ENCODE peak calls at places on chromosomes 4 and X, in eight cellular contexts. W is cardiac muscle cell, C is stomach, V is fibroblast of lung, L is H7, Z is breast epithelium, G is K562, J is SK-N-SH. M is an unnamed sample.

GRCh38 chr4:2248044-2248780 is 6.3 kb upstream of the HAUS3 start:
- DNase-seq in G (no peak), Z (peak), V (no peak), C (peak), L (peak), W (no peak), J (peak), M (no peak)

GRCh38 chr4:133084421-133084820 is 64.7 kb upstream of the PCDH10 start:
- DNase-seq in V (no peak), W (no peak), J (no peak), L (no peak), C (no peak), Z (no peak), G (no peak), M (no peak)

GRCh38 chrX:44785652-44786051 is 58.2 kb upstream of the DUSP21 start:
- DNase-seq in J (no peak), L (no peak), V (peak), G (no peak), W (no peak), C (no peak), Z (no peak), M (peak)

GRCh38 chr4:110361921-110362320 is 114.0 kb upstream of the ENPEP start:
- DNase-seq in L (no peak), Z (no peak), V (no peak), G (no peak), W (no peak), J (no peak), C (no peak), M (peak)

GRCh38 chr4:3656441-3657376 is 109.5 kb upstream of the ADRA2C start:
- DNase-seq in J (no peak), L (peak), V (no peak), C (no peak), G (no peak), W (no peak), Z (no peak), M (no peak)

GRCh38 chrX:153061732-153062131 is 5.5 kb downstream of the PNMA3 start:
- DNase-seq in L (no peak), C (no peak), W (no peak), G (peak), V (peak), J (no peak), Z (no peak), M (no peak)

GRCh38 chr4:41600243-41600642 is 62.3 kb downstream of the LIMCH1 start:
- DNase-seq in C (no peak), V (no peak), W (no peak), L (no peak), J (no peak), Z (no peak), G (no peak), M (no peak)

GRCh38 chr4:47312170-47312569 is 151.3 kb downstream of the COMMD8 start:
- DNase-seq in Z (no peak), W (no peak), V (no peak), C (no peak), L (no peak), G (no peak), J (no peak), M (no peak)

GRCh38 chr4:77193511-77194236 is 36.7 kb downstream of the CCNG2 start:
- DNase-seq in L (peak), Z (peak), C (peak), W (no peak), J (no peak), V (no peak), G (peak), M (no peak)

GRCh38 chrX:113743069-113743468 is 840.8 kb upstream of the HTR2C start:
- DNase-seq in L (no peak), G (no peak), J (no peak), Z (no peak), C (no peak), V (no peak), W (no peak), M (no peak)

GRCh38 chrX:151919610-151920009 is 6.9 kb downstream of the MAGEA4 start:
- DNase-seq in L (no peak), J (no peak), V (no peak), G (no peak), W (no peak), Z (no peak), C (no peak), M (no peak)

GRCh38 chr4:14399919-14400706 is 602.2 kb upstream of the CPEB2 start:
- DNase-seq in C (no peak), J (no peak), L (no peak), W (no peak), G (no peak), Z (no peak), V (no peak), M (no peak)

GRCh38 chr4:11051181-11051580 is 366.6 kb upstream of the CLNK start:
- DNase-seq in J (no peak), L (no peak), C (no peak), G (no peak), Z (no peak), W (no peak), V (no peak), M (no peak)

GRCh38 chrX:44039556-44039955 is 66.4 kb upstream of the NDP start:
- DNase-seq in L (no peak), C (no peak), Z (no peak), V (no peak), J (peak), G (no peak), W (no peak), M (no peak)

GRCh38 chrX:119638725-119639471 is 32.7 kb upstream of the NKRF start:
- DNase-seq in C (no peak), V (no peak), L (no peak), J (no peak), G (no peak), W (no peak), Z (no peak), M (no peak)

GRCh38 chrX:70421618-70422017 is 1.5 kb upstream of the GDPD2 start:
- DNase-seq in G (no peak), Z (no peak), C (no peak), V (no peak), L (peak), J (no peak), W (no peak), M (no peak)

GRCh38 chrX:150365051-150365952 is 2.2 kb downstream of the MAMLD1 start:
- DNase-seq in L (peak), J (peak), V (peak), C (peak), Z (peak), W (peak), G (peak), M (no peak)

GRCh38 chrX:46381630-46382029 is 163.6 kb downstream of the ZNF674 start:
- DNase-seq in C (no peak), V (no peak), Z (no peak), G (peak), W (peak), L (no peak), J (no peak), M (no peak)

GRCh38 chr4:110268790-110269189 is 70.4 kb upstream of the ELOVL6 start:
- DNase-seq in G (no peak), V (no peak), Z (no peak), C (no peak), L (no peak), W (no peak), J (no peak), M (no peak)

GRCh38 chr4:56468097-56468422 is 643 bp downstream of the SRP72 start:
- DNase-seq in G (peak), W (peak), C (peak), Z (no peak), J (peak), V (peak), L (peak), M (no peak)

GRCh38 chr4:48258845-48259397 is 10.7 kb downstream of the TEC start:
- DNase-seq in Z (no peak), V (no peak), W (no peak), J (no peak), C (no peak), L (no peak), G (no peak), M (no peak)

GRCh38 chr4:100017627-100018310 is 67.7 kb upstream of the H2AZ1 start:
- DNase-seq in C (no peak), G (no peak), J (no peak), Z (no peak), L (no peak), V (no peak), W (no peak), M (no peak)

GRCh38 chr4:134762053-134762452 is 560.5 kb upstream of the PABPC4L start:
- DNase-seq in L (peak), W (no peak), V (no peak), C (no peak), J (peak), Z (no peak), G (no peak), M (no peak)

GRCh38 chrX:128294198-128294597 is 242.0 kb upstream of the ACTRT1 start:
- DNase-seq in Z (no peak), J (no peak), G (no peak), V (no peak), C (no peak), L (no peak), W (no peak), M (no peak)

GRCh38 chrX:31165241-31166035 is 93.6 kb upstream of the FTHL17 start:
- DNase-seq in Z (no peak), C (no peak), G (no peak), V (peak), J (no peak), L (no peak), W (no peak), M (no peak)

GRCh38 chrX:56615282-56615681 is 51.9 kb downstream of the UBQLN2 start:
- DNase-seq in C (no peak), V (no peak), Z (no peak), G (no peak), L (no peak), J (no peak), W (no peak), M (no peak)

GRCh38 chrX:155632424-155633100 is 19.8 kb upstream of the TMLHE start:
- DNase-seq in W (no peak), V (peak), G (no peak), Z (no peak), J (no peak), L (no peak), C (no peak), M (no peak)

GRCh38 chr4:121199742-121200561 is 35.8 kb upstream of the TNIP3 start:
- DNase-seq in G (no peak), W (no peak), C (no peak), J (no peak), L (no peak), V (no peak), Z (no peak), M (no peak)

GRCh38 chr4:61443813-61444510 is 243.8 kb downstream of the ADGRL3 start:
- DNase-seq in L (no peak), C (no peak), W (no peak), J (no peak), Z (no peak), V (peak), G (no peak), M (peak)

GRCh38 chr4:147076728-147077127 is 131.1 kb upstream of the TTC29 start:
- DNase-seq in V (no peak), G (no peak), C (no peak), L (no peak), J (no peak), Z (no peak), W (no peak), M (no peak)

GRCh38 chr4:163385466-163385865 is 41.8 kb downstream of the NPY5R start:
- DNase-seq in G (no peak), J (no peak), W (no peak), L (no peak), Z (no peak), C (no peak), V (no peak), M (no peak)

GRCh38 chr4:25927361-25928040 is 13.5 kb downstream of the SMIM20 start:
- DNase-seq in G (no peak), V (no peak), L (no peak), C (no peak), Z (no peak), W (no peak), J (no peak), M (no peak)

GRCh38 chr4:158238574-158238973 is 28.3 kb downstream of the TMEM144 start:
- DNase-seq in V (no peak), G (no peak), L (no peak), Z (no peak), C (no peak), W (no peak), J (no peak), M (no peak)

GRCh38 chr4:141346144-141346543 is 125.4 kb downstream of the ZNF330 start:
- DNase-seq in L (no peak), G (peak), J (peak), W (peak), Z (no peak), V (peak), C (no peak), M (no peak)

GRCh38 chr4:68693325-68694075 is 23.0 kb upstream of the UGT2B15 start:
- DNase-seq in V (no peak), C (no peak), W (no peak), G (no peak), J (no peak), Z (no peak), L (no peak), M (no peak)

GRCh38 chr4:138177278-138177968 is 64.7 kb downstream of the SLC7A11 start:
- DNase-seq in G (no peak), Z (no peak), W (no peak), C (no peak), J (no peak), V (no peak), L (no peak), M (no peak)

DNA sequence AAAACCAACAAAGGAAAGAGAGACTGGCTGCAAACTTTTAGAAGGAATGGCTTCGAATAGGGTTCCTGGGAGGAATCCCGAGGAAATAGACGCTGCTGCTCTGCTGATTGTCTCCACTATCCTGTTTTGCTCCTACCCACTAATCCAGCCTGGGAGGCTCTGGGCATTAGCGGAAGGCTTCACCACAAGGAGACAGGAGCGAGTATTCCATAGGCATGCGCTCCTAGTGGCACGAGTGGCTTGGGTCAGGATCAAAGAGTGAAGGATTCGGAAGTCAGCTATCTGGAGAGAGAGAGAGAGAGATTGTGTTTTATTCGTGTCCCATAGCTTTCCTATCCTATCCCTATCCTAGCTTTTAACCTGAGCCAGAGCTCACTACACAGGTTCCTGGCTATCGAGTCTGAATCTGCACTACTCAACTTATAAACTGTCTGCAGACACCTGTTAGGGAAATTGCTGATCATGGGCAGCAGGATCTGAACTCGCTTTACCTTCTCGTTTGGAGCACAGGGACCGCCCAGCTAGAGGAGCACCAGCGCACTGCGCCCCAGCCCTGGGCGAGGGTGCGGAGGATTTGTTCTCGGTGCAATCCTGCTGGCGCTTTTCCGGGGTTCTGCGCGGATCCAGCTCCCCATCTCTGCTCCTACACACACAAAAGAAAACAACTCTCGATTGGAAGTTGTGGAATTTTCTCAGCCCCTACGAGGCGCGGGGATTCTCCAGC is 740 bp upstream of the NPY2R start:
- DNase-seq in W (peak), C (no peak), G (no peak), J (peak), V (no peak), Z (no peak), L (peak), M (no peak)
- H3K4me3 ChIP-seq in W (peak), C (peak), G (no peak), J (peak), V (no peak), Z (peak), L (peak), M (peak)

GRCh38 chr4:186798951-186799659 is 75.4 kb upstream of the FAT1 start:
- DNase-seq in V (no peak), G (no peak), Z (no peak), C (no peak), L (no peak), J (no peak), W (no peak), M (no peak)
- H3K4me3 ChIP-seq in V (no peak), G (no peak), Z (no peak), C (no peak), L (no peak), J (no peak), W (no peak), M (no peak)

DNA sequence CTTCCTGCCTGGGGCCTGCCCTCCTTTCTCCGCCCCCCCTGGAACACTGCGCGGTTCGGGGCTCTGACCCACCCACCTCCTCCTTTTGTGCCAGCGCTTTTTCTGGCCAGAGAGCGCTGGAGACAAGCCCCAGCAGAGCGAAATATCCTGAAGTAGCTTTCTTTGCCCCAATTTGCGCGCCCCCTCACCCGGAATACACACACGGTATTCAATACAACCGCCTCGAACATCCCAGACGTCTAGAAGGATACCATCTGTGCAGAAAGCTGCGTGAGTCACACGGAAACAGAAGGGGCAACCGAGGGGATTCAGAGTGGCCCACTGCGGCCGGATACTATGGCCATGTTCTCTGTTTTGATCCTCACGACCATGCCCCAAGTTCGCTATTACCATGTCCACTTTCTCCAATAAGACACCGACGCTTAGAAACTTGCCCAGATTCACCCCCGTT is 290 bp upstream of the SRPX start:
- DNase-seq in Z (no peak), J (no peak), W (no peak), C (no peak), G (no peak), L (no peak), V (peak), M (no peak)
- H3K4me3 ChIP-seq in Z (peak), J (peak), W (peak), C (peak), G (no peak), L (peak), V (peak), M (peak)

DNA sequence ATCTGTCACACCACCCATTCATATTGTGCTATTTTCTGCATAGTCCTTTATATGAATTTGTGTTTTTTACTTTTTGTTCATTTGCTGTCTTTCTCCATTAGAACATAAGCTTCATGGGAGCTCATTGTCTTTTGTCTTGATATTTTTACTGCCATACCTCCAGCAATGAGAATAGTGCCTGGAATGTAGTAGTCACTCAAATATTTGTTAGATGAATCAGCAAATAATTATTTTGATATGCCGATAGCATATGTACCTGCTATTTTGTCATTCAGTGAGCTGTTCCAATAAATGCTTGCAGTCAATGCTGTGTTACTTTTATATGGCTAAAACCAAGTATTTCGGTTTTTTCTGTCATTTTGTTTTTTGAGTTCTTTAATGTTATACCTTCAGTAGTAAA is 43.5 kb upstream of the SLC25A31 start:
- DNase-seq in V (no peak), G (no peak), Z (no peak), J (no peak), C (no peak), L (no peak), W (no peak), M (no peak)
- H3K4me3 ChIP-seq in V (no peak), G (no peak), Z (no peak), J (no peak), C (no peak), L (no peak), W (no peak), M (no peak)

GRCh38 chrX:130204647-130205046 is 32.9 kb downstream of the RAB33A start:
- DNase-seq in Z (no peak), W (no peak), J (no peak), V (no peak), G (no peak), L (no peak), C (no peak), M (no peak)
- H3K4me3 ChIP-seq in Z (no peak), W (no peak), J (no peak), V (no peak), G (no peak), L (no peak), C (no peak), M (no peak)

GRCh38 chrX:73852022-73852421 is 289.0 kb downstream of the CHIC1 start:
- DNase-seq in J (no peak), Z (no peak), V (no peak), L (no peak), G (no peak), C (no peak), W (no peak), M (no peak)
- H3K4me3 ChIP-seq in J (peak), Z (no peak), V (peak), L (no peak), G (peak), C (peak), W (no peak), M (no peak)

M was measured in skeletal muscle cell.